ENCODE peak calls at places on chromosomes 3 and 15, in nine cellular contexts. D is AG04450, V is tibial artery, O is spleen, W is breast epithelium, Y is right atrium auricular region, I is choroid plexus epithelial cell, R is sigmoid colon, M is neural progenitor cell. U is an unnamed sample.

GRCh38 chr15:90860942-90861675 is 7.3 kb upstream of the FURIN start:
- DNase-seq in D (no peak), V (no peak), O (no peak), W (no peak), Y (no peak), I (no peak), R (no peak), M (no peak), U (no peak)

GRCh38 chr15:59062985-59063384 is 42.0 kb upstream of the CCNB2 start:
- DNase-seq in D (no peak), V (no peak), O (no peak), W (no peak), Y (no peak), I (peak), R (no peak), M (no peak), U (no peak)

GRCh38 chr15:100712226-100712625 is 109.8 kb downstream of the ASB7 start:
- DNase-seq in D (no peak), V (no peak), O (peak), W (peak), Y (peak), I (no peak), R (peak), M (no peak), U (no peak)

GRCh38 chr3:102791641-102792589 is 357.1 kb downstream of the ZPLD1 start:
- DNase-seq in D (no peak), V (no peak), O (no peak), W (no peak), Y (no peak), I (peak), R (no peak), M (peak), U (no peak)

GRCh38 chr3:153785901-153786300 is 335.3 kb upstream of the ARHGEF26 start:
- DNase-seq in D (no peak), V (no peak), O (no peak), W (no peak), Y (no peak), I (peak), R (no peak), M (no peak), U (no peak)

GRCh38 chr15:78925076-78925624 is 19.7 kb downstream of the CTSH start:
- DNase-seq in D (no peak), V (no peak), O (peak), W (no peak), Y (no peak), I (no peak), R (no peak), M (no peak), U (no peak)

GRCh38 chr3:100993309-100993708 is at the start of gene ABI3BP:
- DNase-seq in D (peak), V (peak), O (peak), W (peak), Y (peak), I (peak), R (peak), M (peak), U (peak)

GRCh38 chr15:25802285-25802830 is 60.8 kb downstream of the ATP10A start:
- DNase-seq in D (no peak), V (peak), O (no peak), W (no peak), Y (no peak), I (no peak), R (no peak), M (no peak), U (no peak)

GRCh38 chr3:120557115-120557514 is 39.0 kb upstream of the NDUFB4 start:
- DNase-seq in D (no peak), V (no peak), O (no peak), W (no peak), Y (no peak), I (no peak), R (no peak), M (no peak), U (no peak)

GRCh38 chr15:85692873-85693272 is 101.9 kb downstream of the KLHL25 start:
- DNase-seq in D (no peak), V (no peak), O (no peak), W (no peak), Y (no peak), I (no peak), R (no peak), M (no peak), U (peak)

GRCh38 chr15:101123222-101123910 is 128.5 kb downstream of the CHSY1 start:
- DNase-seq in D (no peak), V (no peak), O (peak), W (no peak), Y (no peak), I (no peak), R (no peak), M (no peak), U (no peak)

GRCh38 chr15:57878573-57878972 is 172.1 kb downstream of the POLR2M start:
- DNase-seq in D (no peak), V (no peak), O (no peak), W (no peak), Y (no peak), I (no peak), R (no peak), M (no peak), U (no peak)

GRCh38 chr3:115217678-115218451 is 70.8 kb upstream of the ZBTB20 start:
- DNase-seq in D (peak), V (no peak), O (no peak), W (no peak), Y (no peak), I (peak), R (no peak), M (peak), U (no peak)

GRCh38 chr15:72285402-72285801 is 13.0 kb upstream of the PARP6 start:
- DNase-seq in D (no peak), V (no peak), O (no peak), W (no peak), Y (no peak), I (no peak), R (no peak), M (peak), U (no peak)

GRCh38 chr3:140630866-140631265 is 47.0 kb upstream of the TRIM42 start:
- DNase-seq in D (no peak), V (no peak), O (no peak), W (no peak), Y (no peak), I (peak), R (no peak), M (no peak), U (no peak)

GRCh38 chr15:98875309-98875708 is 132.3 kb downstream of the PGPEP1L start:
- DNase-seq in D (no peak), V (no peak), O (no peak), W (no peak), Y (no peak), I (peak), R (no peak), M (no peak), U (no peak)

GRCh38 chr15:98876461-98877369 is 130.9 kb downstream of the PGPEP1L start:
- DNase-seq in D (no peak), V (no peak), O (no peak), W (no peak), Y (no peak), I (no peak), R (no peak), M (no peak), U (no peak)

GRCh38 chr15:98873441-98874218 is 134.0 kb downstream of the PGPEP1L start:
- DNase-seq in D (no peak), V (no peak), O (peak), W (no peak), Y (no peak), I (peak), R (no peak), M (peak), U (no peak)

GRCh38 chr15:98874359-98874758 is 133.2 kb downstream of the PGPEP1L start:
- DNase-seq in D (no peak), V (no peak), O (no peak), W (no peak), Y (no peak), I (no peak), R (no peak), M (no peak), U (no peak)

GRCh38 chr15:98874773-98875172 is 132.8 kb downstream of the PGPEP1L start:
- DNase-seq in D (no peak), V (no peak), O (no peak), W (no peak), Y (no peak), I (peak), R (no peak), M (peak), U (no peak)
- H3K4me3 ChIP-seq in D (no peak), V (no peak), O (no peak), W (no peak), Y (no peak), I (no peak), R (no peak), M (peak), U (no peak)

DNA sequence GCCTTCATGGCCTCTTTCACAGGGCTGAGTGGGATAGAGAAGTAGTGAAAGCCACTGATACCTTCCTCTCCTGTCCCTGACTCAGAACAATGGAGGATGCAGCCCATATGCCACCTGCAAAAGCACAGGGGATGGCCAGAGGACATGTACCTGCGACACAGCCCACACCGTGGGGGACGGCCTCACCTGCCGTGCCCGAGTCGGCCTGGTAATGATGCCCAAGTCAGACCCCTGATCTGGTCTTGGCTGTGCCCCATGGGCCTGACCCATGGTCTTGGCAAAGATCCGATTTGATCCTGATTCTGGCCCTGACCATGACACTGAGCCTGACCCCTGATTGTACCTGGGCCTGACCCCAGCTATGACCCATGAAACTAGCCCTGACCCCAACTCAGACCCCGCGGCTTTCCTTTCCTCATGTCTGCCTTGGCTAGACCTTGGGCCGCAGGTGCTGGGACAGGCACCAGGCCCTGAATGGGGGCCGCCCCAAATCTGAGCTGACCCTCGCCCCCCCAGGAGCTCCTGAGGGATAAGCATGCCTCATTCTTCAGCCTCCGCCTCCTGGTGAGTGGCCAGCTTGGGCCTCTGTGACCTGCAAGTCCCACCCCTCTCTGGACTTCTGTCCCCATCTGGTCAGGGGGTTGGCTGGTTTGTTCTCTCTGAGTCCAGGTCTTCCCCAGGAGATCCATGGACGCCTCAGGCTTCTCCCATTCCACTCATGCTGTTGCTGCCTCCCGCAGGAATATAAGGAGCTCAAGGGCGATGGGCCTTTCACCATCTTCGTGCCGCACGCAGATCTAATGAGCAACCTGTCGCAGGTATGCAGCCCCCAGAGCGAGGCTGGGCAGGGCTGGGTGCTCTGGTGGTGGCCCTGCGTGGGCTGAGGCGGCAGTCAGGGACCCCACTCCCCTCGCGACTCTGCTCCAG is 15.6 kb downstream of the NT5DC2 start:
- DNase-seq in D (no peak), V (no peak), O (no peak), W (no peak), Y (no peak), I (no peak), R (no peak), M (no peak), U (no peak)
- TF ChIP-seq CTCF in D (no peak), V (no peak), O (no peak), W (no peak), Y (no peak), I (no peak), R (no peak), M (no peak), U (no peak)

GRCh38 chr3:132593241-132593949 is 3.7 kb upstream of the ACKR4 start:
- DNase-seq in D (no peak), V (no peak), O (no peak), W (no peak), Y (no peak), I (no peak), R (no peak), M (no peak), U (no peak)

GRCh38 chr3:132596326-132596725 is 744 bp upstream of the ACKR4 start:
- DNase-seq in D (no peak), V (no peak), O (no peak), W (no peak), Y (no peak), I (no peak), R (no peak), M (no peak), U (no peak)

GRCh38 chr3:132596816-132597433 is at the start of gene ACKR4:
- DNase-seq in D (no peak), V (no peak), O (no peak), W (no peak), Y (no peak), I (peak), R (no peak), M (no peak), U (no peak)

GRCh38 chr3:132593950-132594328 is 3.1 kb upstream of the ACKR4 start:
- DNase-seq in D (peak), V (no peak), O (no peak), W (no peak), Y (no peak), I (peak), R (no peak), M (no peak), U (no peak)

DNA sequence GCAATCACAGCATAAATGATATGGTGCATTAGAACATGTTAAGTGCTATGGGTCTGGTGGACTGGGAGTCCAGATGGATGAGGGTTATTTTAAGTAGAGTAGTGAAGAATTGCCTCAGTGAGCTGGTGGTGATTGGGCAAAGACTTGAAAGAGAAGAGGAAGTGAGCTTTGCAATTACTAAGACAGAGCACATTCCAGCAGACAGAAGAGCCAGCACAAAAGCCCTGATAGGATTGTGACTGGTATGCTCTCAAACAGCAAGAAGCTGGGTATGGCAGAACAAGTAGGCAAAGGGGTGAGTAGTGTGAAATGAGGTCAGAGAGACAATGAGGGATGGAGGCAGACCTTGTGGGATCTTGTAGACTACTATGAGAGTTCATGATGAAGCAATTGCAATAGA is 2.0 kb upstream of the ACKR4 start:
- DNase-seq in D (no peak), V (no peak), O (no peak), W (no peak), Y (no peak), I (peak), R (no peak), M (peak), U (no peak)
- H3K4me3 ChIP-seq in D (no peak), V (no peak), O (no peak), W (no peak), Y (no peak), I (no peak), R (no peak), M (no peak), U (no peak)

DNA sequence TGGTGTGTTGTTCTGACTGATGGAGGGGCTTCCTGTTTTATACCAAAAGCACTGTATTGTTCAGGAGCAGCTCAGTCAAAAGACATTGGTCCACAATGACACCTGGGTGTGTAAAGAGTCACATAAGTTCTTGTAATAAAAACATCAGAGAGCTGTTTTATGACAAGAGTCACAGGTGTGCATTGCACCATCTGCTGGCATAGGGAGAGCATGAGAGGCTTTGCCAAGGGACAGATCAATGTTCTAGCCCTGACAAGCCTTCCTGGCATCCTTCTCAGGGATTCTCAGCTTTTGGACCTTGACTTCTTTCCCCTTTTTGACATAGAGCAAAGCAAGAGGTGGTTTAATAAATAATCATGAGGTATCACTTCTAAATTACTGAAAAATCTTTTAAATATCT is 20.5 kb downstream of the ARPP21 start:
- DNase-seq in D (no peak), V (no peak), O (no peak), W (no peak), Y (no peak), I (no peak), R (no peak), M (peak), U (no peak)
- TF ChIP-seq CTCF in D (no peak), V (no peak), O (no peak), W (no peak), Y (peak), I (peak), R (no peak), M (peak), U (no peak)

GRCh38 chr3:49199900-49200281 is 28.5 kb downstream of the KLHDC8B start:
- DNase-seq in D (no peak), V (no peak), O (peak), W (no peak), Y (no peak), I (no peak), R (no peak), M (no peak), U (no peak)
- H3K4me3 ChIP-seq in D (peak), V (peak), O (peak), W (peak), Y (peak), I (peak), R (peak), M (no peak), U (peak)

GRCh38 chr3:179272385-179272784 is 21.5 kb upstream of the KCNMB3 start:
- DNase-seq in D (no peak), V (no peak), O (no peak), W (no peak), Y (no peak), I (peak), R (no peak), M (no peak), U (no peak)
- TF ChIP-seq CTCF in D (peak), V (peak), O (no peak), W (no peak), Y (peak), I (peak), R (peak), M (peak), U (no peak)

GRCh38 chr3:14406336-14406735 is 3.9 kb downstream of the SLC6A6 start:
- DNase-seq in D (no peak), V (no peak), O (no peak), W (no peak), Y (no peak), I (no peak), R (no peak), M (no peak), U (no peak)

GRCh38 chr3:14405886-14406238 is 3.5 kb downstream of the SLC6A6 start:
- DNase-seq in D (no peak), V (no peak), O (no peak), W (peak), Y (no peak), I (no peak), R (no peak), M (no peak), U (no peak)

GRCh38 chr3:14405120-14405885 is 2.9 kb downstream of the SLC6A6 start:
- DNase-seq in D (no peak), V (no peak), O (no peak), W (no peak), Y (no peak), I (no peak), R (no peak), M (no peak), U (no peak)

GRCh38 chr3:14403636-14404395 is 1.4 kb downstream of the SLC6A6 start:
- DNase-seq in D (no peak), V (peak), O (no peak), W (no peak), Y (no peak), I (no peak), R (no peak), M (peak), U (no peak)

GRCh38 chr3:14404396-14405119 is 2.2 kb downstream of the SLC6A6 start:
- DNase-seq in D (no peak), V (no peak), O (no peak), W (no peak), Y (no peak), I (no peak), R (no peak), M (no peak), U (peak)
- H3K4me3 ChIP-seq in D (peak), V (peak), O (peak), W (peak), Y (peak), I (no peak), R (peak), M (peak), U (peak)

GRCh38 chr15:96234109-96234892 is 96.2 kb upstream of the NR2F2 start:
- DNase-seq in D (no peak), V (no peak), O (no peak), W (no peak), Y (no peak), I (peak), R (no peak), M (no peak), U (no peak)
- TF ChIP-seq CTCF in D (no peak), V (no peak), O (no peak), W (no peak), Y (no peak), I (no peak), R (no peak), M (no peak), U (no peak)

GRCh38 chr15:74391604-74392401 is 24.4 kb upstream of the CYP11A1 start:
- DNase-seq in D (no peak), V (no peak), O (no peak), W (no peak), Y (no peak), I (no peak), R (no peak), M (no peak), U (no peak)
- H3K4me3 ChIP-seq in D (no peak), V (no peak), O (no peak), W (no peak), Y (no peak), I (no peak), R (no peak), M (no peak), U (no peak)

GRCh38 chr15:81356252-81356651 is 17.8 kb downstream of the TMC3 start:
- DNase-seq in D (no peak), V (no peak), O (no peak), W (no peak), Y (no peak), I (no peak), R (no peak), M (no peak), U (no peak)

GRCh38 chr15:81361891-81362290 is 12.1 kb downstream of the TMC3 start:
- DNase-seq in D (no peak), V (no peak), O (no peak), W (no peak), Y (no peak), I (no peak), R (no peak), M (no peak), U (no peak)

GRCh38 chr15:81358248-81358647 is 15.8 kb downstream of the TMC3 start:
- DNase-seq in D (no peak), V (no peak), O (no peak), W (no peak), Y (no peak), I (no peak), R (no peak), M (no peak), U (no peak)

GRCh38 chr15:81360491-81360890 is 13.5 kb downstream of the TMC3 start:
- DNase-seq in D (no peak), V (no peak), O (no peak), W (no peak), Y (no peak), I (no peak), R (no peak), M (no peak), U (no peak)

GRCh38 chr15:81357178-81357686 is 16.8 kb downstream of the TMC3 start:
- DNase-seq in D (no peak), V (no peak), O (no peak), W (no peak), Y (no peak), I (peak), R (no peak), M (no peak), U (no peak)
- TF ChIP-seq CTCF in D (no peak), V (no peak), O (no peak), W (no peak), Y (no peak), I (peak), R (no peak), M (peak), U (no peak)

U was measured in Peyer's patch.